ENCODE peak calls at places on chromosomes 11 and 22, in four cellular contexts. V, Q, U and S are unnamed samples.

GRCh38 chr22:48342016-48342415 is 1485.7 kb downstream of the BRD1 start:
- DNase-seq in U (no peak), V (no peak), Q (no peak), S (no peak)

GRCh38 chr11:122344281-122344680 is 228.3 kb upstream of the BLID start:
- DNase-seq in U (no peak), Q (peak), V (no peak), S (peak)

GRCh38 chr11:78532991-78533861 is 41.4 kb downstream of the NARS2 start:
- DNase-seq in V (peak), U (peak), Q (no peak), S (no peak)

GRCh38 chr22:39148727-39149535 is 3.5 kb downstream of the CBX7 start:
- DNase-seq in V (no peak), Q (no peak), U (no peak), S (no peak)

GRCh38 chr22:46970411-46971123 is 208.1 kb downstream of the TBC1D22A start:
- DNase-seq in U (no peak), V (no peak), Q (no peak), S (no peak)

GRCh38 chr11:65574963-65575567 is 788 bp upstream of the EHBP1L1 start:
- DNase-seq in U (peak), V (no peak), Q (no peak), S (no peak)

GRCh38 chr22:47201996-47202818 is 439.8 kb downstream of the TBC1D22A start:
- DNase-seq in V (no peak), Q (no peak), U (no peak), S (no peak)

GRCh38 chr11:119567667-119568582 is 145.0 kb upstream of the THY1 start:
- DNase-seq in V (no peak), Q (peak), U (no peak), S (peak)

GRCh38 chr11:70597006-70597555 is 198.8 kb downstream of the CTTN start:
- DNase-seq in V (no peak), U (no peak), Q (no peak), S (no peak)

GRCh38 chr22:42500164-42500835 is 19.3 kb downstream of the RRP7A start:
- DNase-seq in U (peak), Q (peak), V (peak), S (peak)

GRCh38 chr11:131691558-131692041 is 321.2 kb downstream of the NTM start:
- DNase-seq in V (no peak), Q (peak), U (peak), S (peak)

GRCh38 chr11:65430406-65431217 is 8.0 kb downstream of the NEAT1 start:
- DNase-seq in U (peak), Q (peak), V (no peak), S (no peak)

GRCh38 chr11:57744386-57744785 is 3.1 kb downstream of the SELENOH start:
- DNase-seq in Q (no peak), U (no peak), V (no peak), S (no peak)

GRCh38 chr11:60838132-60838531 is 3.8 kb upstream of the CCDC86 start:
- DNase-seq in Q (no peak), U (peak), V (no peak), S (peak)

GRCh38 chr11:8111636-8112035 is 30.6 kb downstream of the TUB start:
- DNase-seq in Q (no peak), V (no peak), U (no peak), S (no peak)

GRCh38 chr22:37525073-37525745 is 6.0 kb upstream of the CARD10 start:
- DNase-seq in U (no peak), V (no peak), Q (peak), S (peak)

GRCh38 chr11:11400121-11400520 is 47.1 kb upstream of the CSNK2A3 start:
- DNase-seq in Q (no peak), V (no peak), U (no peak), S (no peak)

GRCh38 chr11:60169264-60169915 is 13.5 kb downstream of the MS4A6A start:
- DNase-seq in U (no peak), V (no peak), Q (no peak), S (no peak)

GRCh38 chr22:35618427-35619223 is 1.5 kb upstream of the MB start:
- DNase-seq in Q (no peak), V (no peak), U (no peak), S (no peak)

GRCh38 chr11:70610561-70610960 is 212.2 kb downstream of the CTTN start:
- DNase-seq in Q (peak), V (no peak), U (no peak), S (no peak)

GRCh38 chr22:26452236-26453016 is 23.4 kb downstream of the ASPHD2 start:
- DNase-seq in V (no peak), U (no peak), Q (no peak), S (no peak)

GRCh38 chr22:27551402-27551801 is 250.2 kb downstream of the MN1 start:
- DNase-seq in V (no peak), U (no peak), Q (no peak), S (no peak)

GRCh38 chr11:84480151-84480550 is 1147.0 kb downstream of the DLG2 start:
- DNase-seq in V (no peak), Q (no peak), U (no peak), S (no peak)

GRCh38 chr11:129383060-129383459 is 7.4 kb downstream of the BARX2 start:
- DNase-seq in V (no peak), Q (no peak), U (no peak), S (no peak)

GRCh38 chr11:35247428-35247827 is 108.5 kb downstream of the CD44 start:
- DNase-seq in Q (no peak), U (no peak), V (no peak), S (no peak)

GRCh38 chr22:29062286-29062949 is 787 bp upstream of the C22orf31 start:
- DNase-seq in Q (no peak), U (no peak), V (no peak), S (no peak)

GRCh38 chr11:44950036-44950624 is 553 bp downstream of the TP53I11 start:
- DNase-seq in U (no peak), Q (peak), V (no peak), S (no peak)

GRCh38 chr22:19674129-19674928 is 40.0 kb upstream of the SEPTIN5 start:
- DNase-seq in V (no peak), Q (no peak), U (no peak), S (no peak)

GRCh38 chr11:12556155-12556554 is 118.1 kb upstream of the TEAD1 start:
- DNase-seq in U (no peak), V (no peak), Q (no peak), S (peak)

GRCh38 chr22:24433001-24433867 is 5.8 kb downstream of the ADORA2A start:
- DNase-seq in Q (no peak), V (no peak), U (no peak), S (no peak)

GRCh38 chr11:132876301-132877071 is 655.8 kb downstream of the OPCML start:
- DNase-seq in V (no peak), Q (no peak), U (no peak), S (no peak)

GRCh38 chr22:19062139-19062789 is 59.9 kb downstream of the DGCR2 start:
- DNase-seq in Q (no peak), V (no peak), U (no peak), S (no peak)